ENCODE peak calls at places on chromosomes 6 and 20, in four cellular contexts. F, I, U and G are unnamed samples.

GRCh38 chr6:157228421-157229218 is 94.7 kb downstream of the TMEM242 start:
- DNase-seq in F (no peak), I (no peak), U (no peak), G (no peak)

GRCh38 chr20:53642196-53643030 is 48.8 kb upstream of the ZNF217 start:
- DNase-seq in F (peak; percentile 65), I (peak; percentile 36), U (peak; percentile 92), G (peak; percentile 81)

GRCh38 chr20:62087227-62087626 is 21.5 kb upstream of the TAF4 start:
- DNase-seq in F (no peak), I (no peak), U (no peak), G (no peak)

GRCh38 chr6:18467741-18468140 is 80.6 kb downstream of the RNF144B start:
- DNase-seq in F (no peak), I (no peak), U (no peak), G (no peak)

GRCh38 chr6:125948455-125948854 is 8.1 kb upstream of the HINT3 start:
- DNase-seq in F (no peak), I (no peak), U (peak; percentile 33), G (no peak)

GRCh38 chr6:41200296-41200900 is 551 bp downstream of the TREML2 start:
- DNase-seq in F (peak; percentile 7), I (peak; percentile 9), U (peak; percentile 22), G (peak; percentile 7)

GRCh38 chr20:63082939-63083735 is 76.4 kb upstream of the BHLHE23 start:
- DNase-seq in F (no peak), I (no peak), U (no peak), G (no peak)

GRCh38 chr6:162100091-162100490 is 627.5 kb downstream of the PRKN start:
- DNase-seq in F (no peak), I (no peak), U (no peak), G (no peak)

GRCh38 chr20:56504373-56505005 is 20.1 kb upstream of the FAM209A start:
- DNase-seq in F (no peak), I (no peak), U (no peak), G (peak; percentile 41)